ENCODE peak calls at places on chromosome 3, in nine cellular contexts. Z is tibial nerve; U is upper lobe of right lung; I is SK-N-SH; A is uterus; B is hepatocyte; O is Peyer's patch; X is CD4-positive, alpha-beta memory T cell; P is GM23248. Q is an unnamed sample.

GRCh38 chr3:192481638-192482037 is 245.7 kb downstream of the FGF12 start:
- DNase-seq in P (peak), I (no peak), O (no peak), A (no peak), Z (no peak), B (peak), U (no peak), X (no peak), Q (no peak)

GRCh38 chr3:74845086-74845485 is 230.6 kb upstream of the CNTN3 start:
- DNase-seq in X (no peak), B (no peak), O (no peak), U (no peak), P (peak), Z (no peak), I (no peak), A (no peak), Q (no peak)

GRCh38 chr3:10437272-10437994 is 68.0 kb downstream of the ATP2B2 start:
- DNase-seq in A (no peak), I (no peak), P (peak), X (peak), B (no peak), U (no peak), O (no peak), Z (no peak), Q (no peak)

GRCh38 chr3:112744068-112744467 is 102.6 kb downstream of the CD200R1L start:
- DNase-seq in O (no peak), P (no peak), I (no peak), A (no peak), U (no peak), B (no peak), X (no peak), Z (no peak), Q (no peak)

GRCh38 chr3:142857056-142857455 is 31.8 kb downstream of the PCOLCE2 start:
- DNase-seq in O (no peak), X (no peak), Z (no peak), B (peak), A (no peak), I (peak), P (peak), U (no peak), Q (no peak)

GRCh38 chr3:152695810-152696209 is 139.1 kb upstream of the P2RY1 start:
- DNase-seq in A (no peak), P (no peak), I (no peak), U (no peak), O (no peak), Z (no peak), X (no peak), B (no peak), Q (no peak)

GRCh38 chr3:23992051-23992628 is 47.1 kb downstream of the NR1D2 start:
- DNase-seq in Z (no peak), A (peak), X (no peak), P (peak), B (no peak), U (no peak), O (no peak), I (peak), Q (peak)

GRCh38 chr3:48974076-48974864 is 15.8 kb upstream of the P4HTM start:
- DNase-seq in Z (no peak), O (no peak), P (no peak), B (no peak), A (no peak), I (no peak), X (no peak), U (no peak), Q (no peak)

GRCh38 chr3:94928921-94929320 is 866.1 kb downstream of the NSUN3 start:
- DNase-seq in B (peak), A (no peak), I (no peak), X (no peak), Z (no peak), U (no peak), P (peak), O (no peak), Q (no peak)

GRCh38 chr3:20055020-20055775 is 15.0 kb downstream of the KAT2B start:
- DNase-seq in B (no peak), A (no peak), U (no peak), O (no peak), Z (no peak), X (no peak), I (peak), P (peak), Q (no peak)

GRCh38 chr3:13188975-13189374 is 115.7 kb upstream of the IQSEC1 start:
- DNase-seq in O (peak), A (no peak), U (no peak), P (no peak), B (no peak), I (no peak), X (no peak), Z (no peak), Q (no peak)

GRCh38 chr3:48565591-48566400 is 2.2 kb upstream of the UCN2 start:
- DNase-seq in P (peak), O (no peak), Z (no peak), U (no peak), X (no peak), A (no peak), I (no peak), B (no peak), Q (no peak)

GRCh38 chr3:100516232-100516631 is 23.8 kb downstream of the TMEM45A start:
- DNase-seq in I (no peak), Z (no peak), B (no peak), U (no peak), A (no peak), X (no peak), P (peak), O (no peak), Q (no peak)

GRCh38 chr3:127158614-127159221 is 34.2 kb upstream of the PRR23E start:
- DNase-seq in A (no peak), I (no peak), U (peak), O (peak), X (no peak), P (peak), B (peak), Z (no peak), Q (no peak)

GRCh38 chr3:136464502-136464901 is 214.4 kb downstream of the PCCB start:
- DNase-seq in Z (no peak), U (no peak), O (no peak), A (no peak), X (no peak), P (peak), I (no peak), B (no peak), Q (no peak)

GRCh38 chr3:39267631-39268553 is 11.9 kb downstream of the CX3CR1 start:
- DNase-seq in I (no peak), O (no peak), X (peak), B (no peak), A (no peak), U (no peak), P (no peak), Z (no peak), Q (no peak)

GRCh38 chr3:176055851-176056250 is 1141.4 kb downstream of the TBL1XR1 start:
- DNase-seq in Z (no peak), A (no peak), B (no peak), P (peak), I (no peak), X (no peak), O (no peak), U (no peak), Q (no peak)

GRCh38 chr3:197132916-197133530 is 103.4 kb upstream of the MELTF start:
- DNase-seq in I (no peak), A (no peak), P (no peak), Z (no peak), X (no peak), B (no peak), O (no peak), U (no peak), Q (no peak)

GRCh38 chr3:197139586-197139985 is 110.0 kb upstream of the MELTF start:
- DNase-seq in P (no peak), U (no peak), B (no peak), A (no peak), I (no peak), Z (no peak), X (no peak), O (no peak), Q (no peak)

GRCh38 chr3:197137741-197138140 is 108.1 kb upstream of the MELTF start:
- DNase-seq in P (no peak), B (no peak), A (no peak), O (no peak), I (no peak), Z (no peak), X (no peak), U (no peak), Q (no peak)

GRCh38 chr3:197135212-197135611 is 105.6 kb upstream of the MELTF start:
- DNase-seq in Z (no peak), X (no peak), P (peak), U (no peak), O (no peak), I (no peak), A (no peak), B (no peak), Q (no peak)

DNA sequence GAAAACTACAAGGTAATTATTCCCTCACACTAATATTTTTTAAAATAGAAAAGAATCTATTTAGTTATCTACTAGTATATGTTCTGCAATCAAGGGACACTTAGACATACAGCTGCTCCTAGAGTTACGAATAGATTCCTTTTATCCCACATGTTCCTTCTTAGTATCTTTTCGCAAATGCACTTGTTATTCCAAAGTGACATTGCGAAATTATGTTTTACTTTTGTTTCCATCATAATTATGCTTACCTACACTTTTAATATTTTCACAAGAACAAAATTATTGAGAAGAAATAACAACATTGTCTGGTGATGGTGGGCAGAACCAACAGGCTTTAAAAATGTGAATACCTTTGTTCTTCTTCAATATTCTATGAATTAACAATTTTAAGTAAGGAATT is 107.1 kb upstream of the MELTF start:
- DNase-seq in O (no peak), A (no peak), B (no peak), U (no peak), X (no peak), I (no peak), P (no peak), Z (no peak), Q (no peak)
- H3K27ac ChIP-seq in O (no peak), A (no peak), B (no peak), U (no peak), X (no peak), I (no peak), P (no peak), Z (no peak), Q (no peak)

GRCh38 chr3:27326949-27327582 is 42.1 kb downstream of the NEK10 start:
- DNase-seq in O (no peak), I (no peak), P (no peak), B (no peak), U (no peak), Z (no peak), X (no peak), A (no peak), Q (no peak)
- H3K27ac ChIP-seq in O (no peak), I (peak), P (peak), B (no peak), U (no peak), Z (no peak), X (no peak), A (no peak), Q (no peak)

DNA sequence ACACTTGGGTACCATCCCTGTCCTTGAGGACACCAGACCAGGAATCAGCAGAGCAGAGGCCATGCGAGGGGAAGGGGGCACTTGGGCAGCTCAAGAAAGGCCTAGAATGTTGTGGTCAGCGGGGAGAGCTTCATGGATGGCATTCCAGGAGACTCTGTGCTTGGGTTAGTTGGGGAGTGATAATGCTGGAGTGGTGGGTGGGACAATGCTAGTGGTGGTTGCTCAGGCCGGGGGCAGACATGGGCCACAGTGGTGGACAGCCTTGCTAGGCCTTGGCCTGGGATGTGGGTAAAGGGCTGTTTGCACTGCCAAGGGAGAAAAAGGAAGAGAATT is 12.8 kb downstream of the MRAS start:
- DNase-seq in O (no peak), P (no peak), B (no peak), A (no peak), X (no peak), Z (no peak), I (no peak), U (peak), Q (no peak)
- H3K27ac ChIP-seq in O (no peak), P (no peak), B (no peak), A (no peak), X (no peak), Z (peak), I (no peak), U (no peak), Q (peak)

DNA sequence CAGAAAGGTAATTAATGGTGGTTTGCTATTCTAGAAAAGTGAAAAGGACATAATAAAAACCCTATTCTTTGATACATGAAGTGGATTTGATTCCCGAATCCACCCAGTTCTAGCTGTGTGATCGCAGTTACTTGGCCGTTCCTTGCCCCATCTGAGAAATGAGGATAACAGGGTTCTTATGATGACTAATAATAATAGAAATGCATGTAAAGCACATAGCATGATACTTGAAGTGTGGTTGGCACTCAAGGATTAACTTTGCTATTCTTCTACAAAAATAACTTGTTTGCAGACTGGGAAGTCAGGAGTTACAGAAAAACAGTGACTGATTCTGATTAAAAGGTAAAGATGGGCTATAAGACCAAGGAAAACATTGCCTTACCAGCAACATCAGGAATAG is 26.8 kb downstream of the PARL start:
- DNase-seq in Z (no peak), X (no peak), P (no peak), O (no peak), B (no peak), U (no peak), I (no peak), A (no peak), Q (no peak)
- H3K27ac ChIP-seq in Z (no peak), X (no peak), P (no peak), O (no peak), B (no peak), U (no peak), I (no peak), A (no peak), Q (no peak)

DNA sequence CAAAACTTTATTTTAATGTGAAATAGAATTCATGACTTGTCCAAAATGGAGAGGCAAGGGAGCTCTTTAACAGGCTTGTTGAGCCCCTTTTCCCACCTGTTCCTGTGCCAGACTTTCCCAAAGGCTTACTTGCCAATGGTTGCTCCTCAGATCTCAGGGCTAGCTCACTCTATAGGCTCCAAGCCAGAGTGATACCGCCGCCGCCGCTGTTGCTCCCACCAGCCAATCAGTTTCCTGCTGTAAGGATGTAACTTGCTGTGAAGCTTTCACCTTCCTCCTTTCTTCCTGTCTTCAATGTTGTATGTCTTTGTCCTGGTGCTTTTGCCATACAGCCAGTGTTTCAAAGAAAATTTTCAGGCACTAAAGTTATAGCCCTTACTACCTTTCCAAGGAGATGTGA is 41.3 kb upstream of the RBM5 start:
- DNase-seq in U (no peak), B (no peak), O (no peak), Z (no peak), X (no peak), A (no peak), P (no peak), I (no peak), Q (no peak)
- H3K27ac ChIP-seq in U (no peak), B (no peak), O (no peak), Z (no peak), X (no peak), A (no peak), P (no peak), I (no peak), Q (no peak)

Q was measured in caudate nucleus.